ENCODE peak calls at places on chromosome 20, in seven cellular contexts. One of them, this sample, is unnamed.

GRCh38 chr20:46558511-46558959 is 8.1 kb upstream of the OCSTAMP start:
- DNase-seq in astrocyte of the spinal cord: peak
- DNase-seq in pancreas: no peak
- DNase-seq in adrenal gland: no peak
- DNase-seq in A549: peak
- DNase-seq in fibroblast of villous mesenchyme: peak
- DNase-seq in K562: no peak
- DNase-seq in this sample: peak

GRCh38 chr20:371755-372542 is 8.6 kb upstream of the TRIB3 start:
- DNase-seq in astrocyte of the spinal cord: peak
- DNase-seq in pancreas: peak
- DNase-seq in adrenal gland: peak
- DNase-seq in A549: peak
- DNase-seq in fibroblast of villous mesenchyme: peak
- DNase-seq in K562: peak
- DNase-seq in this sample: peak

GRCh38 chr20:6660441-6660840 is 107.0 kb upstream of the BMP2 start:
- DNase-seq in astrocyte of the spinal cord: no peak
- DNase-seq in pancreas: no peak
- DNase-seq in adrenal gland: no peak
- DNase-seq in A549: no peak
- DNase-seq in fibroblast of villous mesenchyme: no peak
- DNase-seq in K562: no peak
- DNase-seq in this sample: no peak

GRCh38 chr20:10861086-10861485 is 187.3 kb upstream of the JAG1 start:
- DNase-seq in astrocyte of the spinal cord: peak
- DNase-seq in pancreas: no peak
- DNase-seq in adrenal gland: no peak
- DNase-seq in A549: peak
- DNase-seq in fibroblast of villous mesenchyme: peak
- DNase-seq in K562: no peak
- DNase-seq in this sample: peak

GRCh38 chr20:13701486-13701885 is 62.8 kb upstream of the TASP1 start:
- DNase-seq in astrocyte of the spinal cord: no peak
- DNase-seq in pancreas: no peak
- DNase-seq in adrenal gland: no peak
- DNase-seq in A549: no peak
- DNase-seq in fibroblast of villous mesenchyme: no peak
- DNase-seq in K562: no peak
- DNase-seq in this sample: no peak

GRCh38 chr20:41014557-41015088 is 14.0 kb upstream of the TOP1 start:
- DNase-seq in astrocyte of the spinal cord: no peak
- DNase-seq in pancreas: no peak
- DNase-seq in adrenal gland: peak
- DNase-seq in A549: no peak
- DNase-seq in fibroblast of villous mesenchyme: no peak
- DNase-seq in K562: no peak
- DNase-seq in this sample: no peak

GRCh38 chr20:14948416-14948815 is 611.0 kb upstream of the FLRT3 start:
- DNase-seq in astrocyte of the spinal cord: no peak
- DNase-seq in pancreas: no peak
- DNase-seq in adrenal gland: no peak
- DNase-seq in A549: peak
- DNase-seq in fibroblast of villous mesenchyme: no peak
- DNase-seq in K562: no peak
- DNase-seq in this sample: no peak

GRCh38 chr20:11267131-11267761 is 593.4 kb upstream of the JAG1 start:
- DNase-seq in astrocyte of the spinal cord: peak
- DNase-seq in pancreas: no peak
- DNase-seq in adrenal gland: peak
- DNase-seq in A549: peak
- DNase-seq in fibroblast of villous mesenchyme: peak
- DNase-seq in K562: peak
- DNase-seq in this sample: peak

GRCh38 chr20:23928788-23929187 is 49.2 kb upstream of the CST5 start:
- DNase-seq in astrocyte of the spinal cord: no peak
- DNase-seq in pancreas: no peak
- DNase-seq in adrenal gland: no peak
- DNase-seq in A549: no peak
- DNase-seq in fibroblast of villous mesenchyme: no peak
- DNase-seq in K562: peak
- DNase-seq in this sample: no peak

GRCh38 chr20:23582293-23582692 is 14.0 kb upstream of the CST9L start:
- DNase-seq in astrocyte of the spinal cord: no peak
- DNase-seq in pancreas: no peak
- DNase-seq in adrenal gland: no peak
- DNase-seq in A549: no peak
- DNase-seq in fibroblast of villous mesenchyme: no peak
- DNase-seq in K562: no peak
- DNase-seq in this sample: no peak

GRCh38 chr20:25503946-25504345 is 81.4 kb downstream of the NINL start:
- DNase-seq in astrocyte of the spinal cord: no peak
- DNase-seq in pancreas: no peak
- DNase-seq in adrenal gland: no peak
- DNase-seq in A549: no peak
- DNase-seq in fibroblast of villous mesenchyme: no peak
- DNase-seq in K562: no peak
- DNase-seq in this sample: no peak

GRCh38 chr20:19973920-19974620 is 43.1 kb upstream of the NAA20 start:
- DNase-seq in astrocyte of the spinal cord: peak
- DNase-seq in pancreas: no peak
- DNase-seq in adrenal gland: peak
- DNase-seq in A549: no peak
- DNase-seq in fibroblast of villous mesenchyme: peak
- DNase-seq in K562: no peak
- DNase-seq in this sample: peak

GRCh38 chr20:49272654-49273053 is 5.2 kb downstream of the ZNFX1 start:
- DNase-seq in astrocyte of the spinal cord: no peak
- DNase-seq in pancreas: no peak
- DNase-seq in adrenal gland: no peak
- DNase-seq in A549: no peak
- DNase-seq in fibroblast of villous mesenchyme: no peak
- DNase-seq in K562: no peak
- DNase-seq in this sample: no peak

GRCh38 chr20:49267327-49267726 is 10.5 kb downstream of the ZNFX1 start:
- DNase-seq in astrocyte of the spinal cord: no peak
- DNase-seq in pancreas: no peak
- DNase-seq in adrenal gland: no peak
- DNase-seq in A549: no peak
- DNase-seq in fibroblast of villous mesenchyme: no peak
- DNase-seq in K562: no peak
- DNase-seq in this sample: no peak

GRCh38 chr20:49270177-49270576 is 7.7 kb downstream of the ZNFX1 start:
- DNase-seq in astrocyte of the spinal cord: no peak
- DNase-seq in pancreas: no peak
- DNase-seq in adrenal gland: no peak
- DNase-seq in A549: no peak
- DNase-seq in fibroblast of villous mesenchyme: peak
- DNase-seq in K562: no peak
- DNase-seq in this sample: no peak

GRCh38 chr20:49270736-49271135 is 7.1 kb downstream of the ZNFX1 start:
- DNase-seq in astrocyte of the spinal cord: no peak
- DNase-seq in pancreas: no peak
- DNase-seq in adrenal gland: no peak
- DNase-seq in A549: no peak
- DNase-seq in fibroblast of villous mesenchyme: no peak
- DNase-seq in K562: no peak
- DNase-seq in this sample: no peak

GRCh38 chr20:49268600-49269365 is 9.1 kb downstream of the ZNFX1 start:
- DNase-seq in astrocyte of the spinal cord: peak
- DNase-seq in pancreas: no peak
- DNase-seq in adrenal gland: no peak
- DNase-seq in A549: no peak
- DNase-seq in fibroblast of villous mesenchyme: peak
- DNase-seq in K562: no peak
- DNase-seq in this sample: no peak
- H3K4me3 ChIP-seq in astrocyte of the spinal cord: no peak
- H3K4me3 ChIP-seq in pancreas: no peak
- H3K4me3 ChIP-seq in adrenal gland: peak
- H3K4me3 ChIP-seq in A549: no peak
- H3K4me3 ChIP-seq in fibroblast of villous mesenchyme: no peak
- H3K4me3 ChIP-seq in K562: no peak
- H3K4me3 ChIP-seq in this sample: no peak

GRCh38 chr20:63742381-63743024 is 2.9 kb downstream of the SLC2A4RG start:
- DNase-seq in astrocyte of the spinal cord: no peak
- DNase-seq in pancreas: peak
- DNase-seq in adrenal gland: peak
- DNase-seq in A549: no peak
- DNase-seq in fibroblast of villous mesenchyme: no peak
- DNase-seq in K562: no peak
- DNase-seq in this sample: no peak

GRCh38 chr20:63740070-63740500 is 509 bp downstream of the SLC2A4RG start:
- DNase-seq in astrocyte of the spinal cord: peak
- DNase-seq in pancreas: peak
- DNase-seq in adrenal gland: peak
- DNase-seq in A549: no peak
- DNase-seq in fibroblast of villous mesenchyme: peak
- DNase-seq in K562: peak
- DNase-seq in this sample: peak

GRCh38 chr20:63741676-63742380 is 2.3 kb downstream of the SLC2A4RG start:
- DNase-seq in astrocyte of the spinal cord: no peak
- DNase-seq in pancreas: peak
- DNase-seq in adrenal gland: peak
- DNase-seq in A549: no peak
- DNase-seq in fibroblast of villous mesenchyme: no peak
- DNase-seq in K562: no peak
- DNase-seq in this sample: no peak

GRCh38 chr20:63740501-63741353 is 1.2 kb downstream of the SLC2A4RG start:
- DNase-seq in astrocyte of the spinal cord: peak
- DNase-seq in pancreas: peak
- DNase-seq in adrenal gland: peak
- DNase-seq in A549: peak
- DNase-seq in fibroblast of villous mesenchyme: peak
- DNase-seq in K562: peak
- DNase-seq in this sample: peak

GRCh38 chr20:63741354-63741675 is 1.7 kb downstream of the SLC2A4RG start:
- DNase-seq in astrocyte of the spinal cord: no peak
- DNase-seq in pancreas: no peak
- DNase-seq in adrenal gland: no peak
- DNase-seq in A549: no peak
- DNase-seq in fibroblast of villous mesenchyme: no peak
- DNase-seq in K562: no peak
- DNase-seq in this sample: no peak
- TF ChIP-seq CTCF in astrocyte of the spinal cord: no peak
- TF ChIP-seq CTCF in pancreas: no peak
- TF ChIP-seq CTCF in adrenal gland: no peak
- TF ChIP-seq CTCF in A549: no peak
- TF ChIP-seq CTCF in fibroblast of villous mesenchyme: no peak
- TF ChIP-seq CTCF in K562: no peak
- TF ChIP-seq CTCF in this sample: no peak

DNA sequence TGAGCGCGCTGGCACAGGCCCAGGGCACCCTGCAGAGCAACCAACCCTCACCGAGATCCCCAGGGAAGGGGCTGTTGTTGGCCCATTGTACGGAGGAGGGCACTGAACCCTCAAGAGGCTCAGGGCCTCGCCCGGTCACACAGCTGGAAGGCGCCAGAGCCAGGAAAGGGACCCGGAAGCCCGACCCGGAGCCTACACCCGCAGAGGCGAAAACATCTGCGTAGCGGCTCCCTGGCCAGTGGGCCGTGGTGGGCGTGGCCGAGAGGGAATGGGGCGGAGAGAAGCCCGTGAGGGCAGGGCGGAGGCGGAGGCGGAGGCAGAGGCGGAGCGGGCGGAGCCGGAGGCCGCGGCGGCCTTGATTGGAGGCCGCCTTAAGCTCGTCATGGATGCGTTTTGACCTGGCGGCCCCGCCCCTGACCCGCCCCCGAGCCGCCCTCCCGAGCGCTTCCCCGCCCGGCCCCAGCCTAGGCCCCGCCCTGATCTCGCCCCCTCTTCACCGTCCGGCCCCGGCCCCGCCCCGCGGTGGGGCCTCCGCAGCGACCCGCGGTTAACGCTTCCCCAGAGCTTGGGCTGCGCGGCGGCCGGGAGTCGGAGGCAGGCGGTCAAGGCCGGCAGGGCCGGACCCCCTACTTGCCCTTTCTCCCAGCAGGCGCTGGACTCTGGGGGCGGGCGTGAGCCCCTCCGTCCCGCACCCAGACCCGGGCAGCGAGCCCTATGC is 2.1 kb upstream of the MRGBP start:
- DNase-seq in astrocyte of the spinal cord: peak
- DNase-seq in pancreas: peak
- DNase-seq in adrenal gland: peak
- DNase-seq in A549: peak
- DNase-seq in fibroblast of villous mesenchyme: peak
- DNase-seq in K562: peak
- DNase-seq in this sample: peak
- H3K4me3 ChIP-seq in astrocyte of the spinal cord: peak
- H3K4me3 ChIP-seq in pancreas: peak
- H3K4me3 ChIP-seq in adrenal gland: peak
- H3K4me3 ChIP-seq in A549: peak
- H3K4me3 ChIP-seq in fibroblast of villous mesenchyme: peak
- H3K4me3 ChIP-seq in K562: peak
- H3K4me3 ChIP-seq in this sample: peak

GRCh38 chr20:4780245-4780644 is 58.5 kb downstream of the PRND start:
- DNase-seq in astrocyte of the spinal cord: no peak
- DNase-seq in pancreas: no peak
- DNase-seq in adrenal gland: no peak
- DNase-seq in A549: peak
- DNase-seq in fibroblast of villous mesenchyme: no peak
- DNase-seq in K562: no peak
- DNase-seq in this sample: no peak
- TF ChIP-seq CTCF in astrocyte of the spinal cord: no peak
- TF ChIP-seq CTCF in pancreas: no peak
- TF ChIP-seq CTCF in adrenal gland: no peak
- TF ChIP-seq CTCF in A549: no peak
- TF ChIP-seq CTCF in fibroblast of villous mesenchyme: no peak
- TF ChIP-seq CTCF in K562: peak
- TF ChIP-seq CTCF in this sample: no peak

GRCh38 chr20:57685134-57685851 is 24.5 kb downstream of the PMEPA1 start:
- DNase-seq in astrocyte of the spinal cord: peak
- DNase-seq in pancreas: no peak
- DNase-seq in adrenal gland: no peak
- DNase-seq in A549: no peak
- DNase-seq in fibroblast of villous mesenchyme: no peak
- DNase-seq in K562: no peak
- DNase-seq in this sample: no peak
- H3K4me3 ChIP-seq in astrocyte of the spinal cord: no peak
- H3K4me3 ChIP-seq in pancreas: no peak
- H3K4me3 ChIP-seq in adrenal gland: no peak
- H3K4me3 ChIP-seq in A549: no peak
- H3K4me3 ChIP-seq in fibroblast of villous mesenchyme: no peak
- H3K4me3 ChIP-seq in K562: no peak
- H3K4me3 ChIP-seq in this sample: no peak

This sample was measured in fibroblast of pulmonary artery.